ENCODE peak calls at places on chromosomes 13 and 19, in four cellular contexts. M, P, Q and N are unnamed samples.
A peak's percentile ranks its signal among the peaks of the same experiment; 100 is the strongest.

GRCh38 chr19:33302974-33303790 is 848 bp upstream of the CEBPA start:
- DNase-seq in M (peak; percentile 69), P (peak; percentile 51), Q (no peak), N (no peak)

GRCh38 chr13:30806784-30807183 is 71.4 kb downstream of the ALOX5AP start:
- DNase-seq in M (no peak), P (no peak), Q (no peak), N (no peak)

GRCh38 chr13:50691176-50691681 is 152.3 kb downstream of the DLEU7 start:
- DNase-seq in M (no peak), P (no peak), Q (no peak), N (no peak)

GRCh38 chr19:28350673-28351072 is 862.3 kb downstream of the UQCRFS1 start:
- DNase-seq in M (no peak), P (no peak), Q (no peak), N (no peak)

GRCh38 chr19:29320611-29321010 is 107.7 kb upstream of the UQCRFS1 start:
- DNase-seq in M (no peak), P (no peak), Q (no peak), N (no peak)

GRCh38 chr19:873084-874019 is 13.9 kb downstream of the CFD start:
- DNase-seq in M (no peak), P (no peak), Q (no peak), N (peak; percentile 74)

GRCh38 chr19:35248310-35249145 is at the start of gene LSR:
- DNase-seq in M (peak; percentile 85), P (no peak), Q (no peak), N (peak; percentile 92)

GRCh38 chr13:37488682-37489081 is 109.9 kb downstream of the POSTN start:
- DNase-seq in M (no peak), P (no peak), Q (no peak), N (no peak)